ENCODE peak calls at places on chromosome 16, in six cellular contexts. R is uterus; O is stomach; G is activated CD8-positive, alpha-beta T cell treated with anti-CD3 and anti-CD28 coated beads for 36 hours; E is A549; F is fibroblast of mammary gland. W is an unnamed sample.

GRCh38 chr16:69820926-69821541 is 58.9 kb downstream of the WWP2 start:
- DNase-seq in E (no peak), O (peak; percentile 51), G (no peak), R (no peak), F (peak; percentile 20), W (no peak)

GRCh38 chr16:12583237-12583897 is 220.3 kb downstream of the CPPED1 start:
- DNase-seq in O (no peak), R (no peak), E (no peak), F (no peak), G (no peak), W (no peak)

GRCh38 chr16:84155226-84155625 is 10.1 kb downstream of the DNAAF1 start:
- DNase-seq in R (no peak), O (no peak), F (no peak), E (no peak), G (no peak), W (no peak)

GRCh38 chr16:80509872-80510271 is 30.9 kb upstream of the DYNLRB2 start:
- DNase-seq in R (no peak), E (no peak), F (no peak), G (no peak), O (no peak), W (no peak)

GRCh38 chr16:81779540-81780320 is 639 bp downstream of the PLCG2 start:
- DNase-seq in R (no peak), E (peak; percentile 23), O (peak; percentile 44), G (peak; percentile 19), F (no peak), W (no peak)

GRCh38 chr16:85621698-85622433 is 8.7 kb downstream of the GSE1 start:
- DNase-seq in O (peak; percentile 88), R (no peak), E (peak; percentile 23), G (no peak), F (no peak), W (no peak)

GRCh38 chr16:10521681-10522274 is 58.6 kb downstream of the EMP2 start:
- DNase-seq in F (peak; percentile 74), E (peak; percentile 69), R (peak; percentile 63), G (peak; percentile 61), O (peak; percentile 65), W (no peak)

GRCh38 chr16:89581861-89582563 is 6.5 kb downstream of the CPNE7 start:
- DNase-seq in F (peak; percentile 92), R (peak; percentile 46), G (no peak), O (peak; percentile 80), E (peak; percentile 43), W (no peak)

GRCh38 chr16:77562497-77562896 is 127.7 kb upstream of the ADAMTS18 start:
- DNase-seq in F (no peak), E (no peak), R (no peak), G (no peak), O (no peak), W (no peak)

GRCh38 chr16:47711809-47712208 is 250.7 kb downstream of the PHKB start:
- DNase-seq in R (no peak), G (no peak), O (no peak), E (no peak), F (no peak), W (no peak)

GRCh38 chr16:53282975-53283946 is 151.0 kb upstream of the RBL2 start:
- DNase-seq in E (peak; percentile 65), G (no peak), O (no peak), R (no peak), F (peak; percentile 57), W (no peak)

GRCh38 chr16:25027281-25027680 is 12.1 kb upstream of the ARHGAP17 start:
- DNase-seq in F (no peak), G (no peak), R (no peak), O (no peak), E (no peak), W (no peak)

GRCh38 chr16:84916850-84917249 is 94.5 kb downstream of the ZDHHC7 start:
- DNase-seq in O (no peak), G (no peak), E (no peak), R (no peak), F (no peak), W (no peak)

GRCh38 chr16:57788252-57788841 is 13.9 kb downstream of the KIFC3 start:
- DNase-seq in G (no peak), R (no peak), F (no peak), E (no peak), O (no peak), W (no peak)

GRCh38 chr16:8925455-8925854 is 38.3 kb downstream of the USP7 start:
- DNase-seq in G (no peak), F (no peak), O (no peak), R (no peak), E (no peak), W (no peak)
- TF ChIP-seq CTCF in G (no peak), F (no peak), O (no peak), R (no peak), E (no peak), W (no peak)

DNA sequence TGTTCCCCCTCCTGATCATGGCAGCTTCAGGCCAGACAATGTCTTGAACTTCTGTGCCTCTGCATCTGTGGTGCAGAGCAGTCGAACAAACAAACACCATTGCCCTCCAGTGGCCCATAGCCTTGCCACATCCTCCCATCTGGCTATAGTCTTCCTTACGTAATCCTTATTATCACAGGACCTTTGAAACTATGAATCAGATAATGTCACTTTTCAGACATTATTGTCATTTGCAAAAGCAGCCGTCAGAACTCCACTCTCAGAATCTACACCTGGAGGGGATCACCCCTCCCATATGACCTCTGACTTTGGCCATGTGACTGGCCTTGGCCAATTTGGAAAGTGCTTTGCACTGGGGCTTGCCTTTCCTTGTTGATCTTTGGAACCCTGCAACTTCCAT is 387.3 kb downstream of the MAF start:
- DNase-seq in R (no peak), G (no peak), E (no peak), O (no peak), F (no peak), W (no peak)
- TF ChIP-seq CTCF in R (no peak), G (no peak), E (no peak), O (no peak), F (no peak), W (no peak)

GRCh38 chr16:1180772-1181714 is 28.1 kb downstream of the CACNA1H start:
- DNase-seq in R (peak; percentile 52), G (no peak), O (no peak), E (no peak), F (no peak), W (no peak)

GRCh38 chr16:1183235-1183907 is 30.5 kb downstream of the CACNA1H start:
- DNase-seq in O (no peak), F (peak; percentile 22), R (peak; percentile 87), G (no peak), E (peak; percentile 69), W (no peak)

GRCh38 chr16:1184156-1184868 is 31.4 kb downstream of the CACNA1H start:
- DNase-seq in R (peak; percentile 43), O (no peak), G (no peak), E (peak; percentile 57), F (no peak), W (no peak)

GRCh38 chr16:1184980-1185379 is 32.1 kb downstream of the CACNA1H start:
- DNase-seq in G (no peak), E (no peak), R (no peak), F (no peak), O (no peak), W (no peak)

DNA sequence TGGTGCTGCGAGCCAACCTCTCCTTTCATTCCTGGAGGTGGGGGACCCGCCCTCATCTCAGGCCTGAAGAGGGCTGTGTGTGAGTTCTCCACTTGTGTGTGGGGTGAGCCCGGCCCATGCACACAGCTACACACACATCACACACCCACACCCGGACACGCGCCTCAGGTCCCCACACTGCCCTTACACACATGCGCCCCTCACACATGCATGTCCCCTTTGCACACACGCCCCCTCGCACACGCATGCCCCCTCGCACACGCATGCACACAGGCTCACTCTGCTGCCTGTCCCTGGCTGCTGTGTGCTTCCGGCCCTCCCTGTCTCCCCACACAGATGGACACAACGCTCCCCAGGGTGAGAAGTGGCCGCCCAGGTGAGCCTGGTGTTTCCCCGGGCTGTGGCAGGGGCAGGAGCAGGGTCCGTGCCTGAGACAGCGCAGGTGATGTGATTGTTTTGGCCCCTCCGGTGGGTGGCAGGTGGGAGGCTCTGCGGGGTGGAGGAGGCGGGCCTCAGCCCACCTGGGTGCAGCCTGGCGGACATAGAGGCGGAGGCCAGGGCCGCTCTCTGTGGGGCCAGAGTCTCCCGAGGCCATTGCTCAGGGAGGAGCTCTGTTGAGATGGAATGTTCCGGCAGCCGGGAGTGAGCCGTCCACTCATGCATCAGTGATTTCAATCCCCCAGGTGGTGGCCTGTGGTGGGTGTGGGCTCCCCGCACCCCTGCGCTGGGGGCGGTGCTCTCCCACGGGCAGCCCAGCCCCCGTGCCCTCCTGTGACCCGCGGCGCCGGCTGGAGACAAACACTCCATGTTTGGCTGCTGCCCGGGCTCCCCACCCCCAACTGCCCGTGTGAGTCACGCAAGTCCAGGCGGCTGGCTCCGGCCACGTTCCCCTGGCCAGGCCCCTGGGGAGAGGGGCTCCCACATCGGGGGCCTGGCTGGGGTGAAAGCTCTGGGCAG is 29.1 kb downstream of the CACNA1H start:
- DNase-seq in F (peak; percentile 51), G (no peak), O (peak; percentile 60), E (peak; percentile 83), R (peak; percentile 91), W (no peak)
- TF ChIP-seq CTCF in F (no peak), G (no peak), O (no peak), E (no peak), R (no peak), W (no peak)

DNA sequence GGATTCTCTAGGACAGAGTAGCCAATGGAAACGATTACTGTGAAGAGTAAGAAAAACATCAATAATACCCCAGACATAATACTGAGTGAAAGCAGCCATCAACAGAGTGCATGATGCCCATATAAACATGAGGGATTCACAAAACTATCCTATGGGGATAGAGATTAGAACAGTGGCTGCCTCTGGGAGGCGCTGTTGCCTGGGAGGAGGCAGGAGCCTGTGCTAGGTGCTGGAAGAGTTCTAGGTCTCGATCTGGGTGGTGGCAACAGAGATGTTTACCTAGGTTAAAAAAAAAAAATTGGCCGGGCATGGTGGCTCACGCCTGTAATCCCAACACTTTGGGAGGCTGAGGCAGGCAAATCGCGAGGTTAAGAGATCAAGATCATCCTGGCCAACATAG is 7.9 kb downstream of the FA2H start:
- DNase-seq in F (no peak), G (no peak), O (no peak), E (no peak), R (no peak), W (no peak)
- TF ChIP-seq CTCF in F (no peak), G (no peak), O (no peak), E (peak; percentile 11), R (no peak), W (peak; percentile 43)

GRCh38 chr16:67228034-67228785 is 1.3 kb downstream of the TMEM208 start:
- DNase-seq in R (no peak), G (no peak), E (no peak), O (no peak), F (no peak), W (no peak)
- TF ChIP-seq CTCF in R (no peak), G (no peak), E (no peak), O (no peak), F (no peak), W (no peak)

GRCh38 chr16:49346459-49346858 is 27.1 kb upstream of the C16orf78 start:
- DNase-seq in R (no peak), F (no peak), E (no peak), G (no peak), O (no peak), W (no peak)
- TF ChIP-seq CTCF in R (no peak), F (no peak), E (no peak), G (no peak), O (no peak), W (no peak)

DNA sequence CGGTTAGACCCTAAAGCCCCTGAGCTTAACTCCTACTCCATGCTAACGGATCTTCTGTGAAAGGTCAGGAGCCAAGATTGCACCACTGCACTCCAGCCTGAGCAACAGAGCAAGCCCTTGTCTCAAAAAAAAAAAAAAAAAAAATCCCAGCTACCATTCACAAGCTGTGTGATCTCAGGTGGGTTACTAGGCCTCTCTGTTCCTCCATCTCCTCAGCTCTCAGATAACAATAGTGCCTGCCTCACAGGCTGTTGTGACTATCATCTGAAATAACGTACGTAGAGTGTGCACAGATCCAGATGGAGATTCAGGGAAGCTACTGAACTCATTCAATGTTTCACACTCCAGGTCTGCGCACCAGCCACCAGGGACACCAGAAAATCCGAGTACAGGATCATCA is 57.8 kb downstream of the C16orf95 start:
- DNase-seq in O (no peak), E (no peak), F (no peak), G (no peak), R (no peak), W (no peak)
- TF ChIP-seq CTCF in O (no peak), E (no peak), F (no peak), G (no peak), R (no peak), W (no peak)